ENCODE peak calls at places on chromosomes 11 and 22, in ten cellular contexts. Y is fibroblast of lung, J is cardiac fibroblast, F is aorta, T is NCI-H82, X is ELR, H is mammary epithelial cell, O is fibroblast of mammary gland, Z is HCEC 1CT, U is Peyer's patch. K is an unnamed sample.

GRCh38 chr11:64419818-64420485 is 61.0 kb downstream of the RPS6KA4 start:
- DNase-seq in Y (peak), J (peak), F (peak), T (peak), X (peak), H (no peak), O (peak), Z (no peak), U (no peak), K (peak)

GRCh38 chr11:129918361-129918760 is 23.0 kb upstream of the NFRKB start:
- DNase-seq in Y (no peak), J (no peak), F (no peak), T (no peak), X (no peak), H (no peak), O (no peak), Z (no peak), U (no peak), K (no peak)

GRCh38 chr22:30423296-30423958 is 2.1 kb upstream of the MTFP1 start:
- DNase-seq in Y (no peak), J (no peak), F (peak), T (peak), X (no peak), H (peak), O (no peak), Z (no peak), U (peak), K (no peak)

GRCh38 chr11:124724854-124725718 is 14.7 kb upstream of the NRGN start:
- DNase-seq in Y (no peak), J (no peak), F (peak), T (no peak), X (no peak), H (no peak), O (no peak), Z (no peak), U (no peak), K (no peak)

GRCh38 chr11:110832080-110832479 is 119.8 kb upstream of the ARHGAP20 start:
- DNase-seq in Y (no peak), J (no peak), F (no peak), T (no peak), X (no peak), H (no peak), O (no peak), Z (no peak), U (no peak), K (no peak)

GRCh38 chr11:34324466-34324865 is 33.3 kb downstream of the ABTB2 start:
- DNase-seq in Y (no peak), J (no peak), F (no peak), T (no peak), X (no peak), H (no peak), O (no peak), Z (no peak), U (no peak), K (no peak)

GRCh38 chr22:22856364-22856763 is 31.3 kb upstream of the IGLL5 start:
- DNase-seq in Y (no peak), J (no peak), F (no peak), T (no peak), X (no peak), H (no peak), O (no peak), Z (no peak), U (no peak), K (no peak)

GRCh38 chr22:38266120-38266519 is 6.7 kb downstream of the TMEM184B start:
- DNase-seq in Y (no peak), J (no peak), F (no peak), T (no peak), X (no peak), H (no peak), O (no peak), Z (no peak), U (no peak), K (peak)

GRCh38 chr11:12147827-12148226 is 37.4 kb downstream of the MICAL2 start:
- DNase-seq in Y (no peak), J (no peak), F (no peak), T (no peak), X (no peak), H (no peak), O (no peak), Z (no peak), U (no peak), K (no peak)

GRCh38 chr11:1412377-1413095 is 22.8 kb downstream of the BRSK2 start:
- DNase-seq in Y (no peak), J (no peak), F (no peak), T (no peak), X (no peak), H (no peak), O (no peak), Z (no peak), U (no peak), K (no peak)

K was measured in fibroblast of villous mesenchyme.